ENCODE peak calls at places on chromosomes 11 and 22, in four cellular contexts. F, M, S and Y are unnamed samples.

GRCh38 chr22:22710719-22711531 is 66.5 kb downstream of the GGTLC2 start:
- DNase-seq in F (no peak), M (peak), S (peak), Y (no peak)

GRCh38 chr22:50196256-50196655 is 4.6 kb upstream of the SELENOO start:
- DNase-seq in F (no peak), M (no peak), S (no peak), Y (no peak)

GRCh38 chr11:68439355-68440065 is 21.0 kb upstream of the PPP6R3 start:
- DNase-seq in F (no peak), M (no peak), S (no peak), Y (no peak)

GRCh38 chr11:59761985-59762384 is 6.8 kb downstream of the STX3 start:
- DNase-seq in F (no peak), M (no peak), S (no peak), Y (no peak)

GRCh38 chr11:36352919-36353318 is 56.8 kb downstream of the PRR5L start:
- DNase-seq in F (no peak), M (no peak), S (peak), Y (no peak)

GRCh38 chr11:94641167-94641761 is 74.1 kb downstream of the PIWIL4 start:
- DNase-seq in F (no peak), M (peak), S (no peak), Y (no peak)

GRCh38 chr11:59291228-59291627 is 67.5 kb upstream of the OR5AN1 start:
- DNase-seq in F (no peak), M (no peak), S (no peak), Y (no peak)

GRCh38 chr11:122207505-122207904 is 91.5 kb upstream of the BLID start:
- DNase-seq in F (no peak), M (peak), S (no peak), Y (no peak)

GRCh38 chr11:92765965-92766371 is 203.5 kb upstream of the MTNR1B start:
- DNase-seq in F (no peak), M (peak), S (peak), Y (no peak)

GRCh38 chr11:43922974-43923326 is 19.5 kb upstream of the C11orf96 start:
- DNase-seq in F (no peak), M (no peak), S (no peak), Y (no peak)

GRCh38 chr11:2377511-2378443 is 667 bp downstream of the CD81 start:
- DNase-seq in F (no peak), M (peak), S (peak), Y (no peak)

GRCh38 chr22:48803171-48803992 is 1024.3 kb downstream of the BRD1 start:
- DNase-seq in F (no peak), M (no peak), S (no peak), Y (no peak)

GRCh38 chr11:19466314-19466713 is 225.6 kb upstream of the E2F8 start:
- DNase-seq in F (no peak), M (no peak), S (no peak), Y (no peak)

GRCh38 chr11:13668957-13669521 is 571 bp downstream of the FAR1 start:
- DNase-seq in F (no peak), M (peak), S (peak), Y (peak)

GRCh38 chr22:23301591-23301990 is 121.3 kb downstream of the BCR start:
- DNase-seq in F (no peak), M (no peak), S (no peak), Y (no peak)

GRCh38 chr11:122037911-122038310 is 78.1 kb downstream of the BLID start:
- DNase-seq in F (no peak), M (no peak), S (no peak), Y (no peak)

GRCh38 chr11:104390696-104391095 is 226.7 kb upstream of the PDGFD start:
- DNase-seq in F (peak), M (peak), S (no peak), Y (no peak)

GRCh38 chr11:27719575-27719925 is 19.3 kb upstream of the BDNF start:
- DNase-seq in F (no peak), M (no peak), S (no peak), Y (no peak)

GRCh38 chr22:42461511-42461910 is 29.3 kb upstream of the NFAM1 start:
- DNase-seq in F (no peak), M (no peak), S (no peak), Y (no peak)

GRCh38 chr11:60951611-60951908 is 416 bp downstream of the SLC15A3 start:
- DNase-seq in F (no peak), M (peak), S (peak), Y (no peak)

GRCh38 chr11:67699521-67699920 is 25.1 kb upstream of the ALDH3B2 start:
- DNase-seq in F (no peak), M (peak), S (no peak), Y (peak)

GRCh38 chr11:108985611-108986279 is 320.9 kb downstream of the DDX10 start:
- DNase-seq in F (no peak), M (peak), S (no peak), Y (peak)

GRCh38 chr22:20420157-20420842 is 17.3 kb downstream of the SCARF2 start:
- DNase-seq in F (no peak), M (no peak), S (no peak), Y (no peak)

GRCh38 chr11:115439385-115439784 is 64.8 kb downstream of the CADM1 start:
- DNase-seq in F (no peak), M (no peak), S (no peak), Y (no peak)

GRCh38 chr11:125918140-125918840 is 14.0 kb downstream of the DDX25 start:
- DNase-seq in F (no peak), M (no peak), S (no peak), Y (no peak)

GRCh38 chr11:67408437-67409200 is 4.7 kb downstream of the TBC1D10C start:
- DNase-seq in F (no peak), M (no peak), S (peak), Y (no peak)

GRCh38 chr22:46289244-46289891 is 7.3 kb upstream of the GTSE1 start:
- DNase-seq in F (no peak), M (no peak), S (no peak), Y (no peak)

GRCh38 chr11:16741473-16741872 is 3.0 kb downstream of the C11orf58 start:
- DNase-seq in F (no peak), M (no peak), S (peak), Y (no peak)

GRCh38 chr11:63974259-63975143 is at the start of gene COX8A:
- DNase-seq in F (peak), M (peak), S (peak), Y (peak)
- TF ChIP-seq CTCF in F (peak), M (no peak), S (no peak), Y (peak)

GRCh38 chr22:34801221-34801620 is 264.7 kb upstream of the ISX start:
- DNase-seq in F (no peak), M (no peak), S (no peak), Y (no peak)

GRCh38 chr22:34798605-34799004 is 267.4 kb upstream of the ISX start:
- DNase-seq in F (no peak), M (no peak), S (no peak), Y (no peak)

GRCh38 chr22:34808618-34809017 is 257.3 kb upstream of the ISX start:
- DNase-seq in F (no peak), M (no peak), S (no peak), Y (no peak)

GRCh38 chr22:34800265-34800664 is 265.7 kb upstream of the ISX start:
- DNase-seq in F (peak), M (no peak), S (no peak), Y (no peak)

GRCh38 chr22:34804588-34804987 is 261.4 kb upstream of the ISX start:
- DNase-seq in F (no peak), M (no peak), S (no peak), Y (no peak)
- TF ChIP-seq CTCF in F (no peak), M (no peak), S (no peak), Y (no peak)

GRCh38 chr11:34524696-34525095 is 11.1 kb upstream of the ELF5 start:
- DNase-seq in F (no peak), M (no peak), S (no peak), Y (no peak)
- TF ChIP-seq CTCF in F (no peak), M (no peak), S (no peak), Y (no peak)

DNA sequence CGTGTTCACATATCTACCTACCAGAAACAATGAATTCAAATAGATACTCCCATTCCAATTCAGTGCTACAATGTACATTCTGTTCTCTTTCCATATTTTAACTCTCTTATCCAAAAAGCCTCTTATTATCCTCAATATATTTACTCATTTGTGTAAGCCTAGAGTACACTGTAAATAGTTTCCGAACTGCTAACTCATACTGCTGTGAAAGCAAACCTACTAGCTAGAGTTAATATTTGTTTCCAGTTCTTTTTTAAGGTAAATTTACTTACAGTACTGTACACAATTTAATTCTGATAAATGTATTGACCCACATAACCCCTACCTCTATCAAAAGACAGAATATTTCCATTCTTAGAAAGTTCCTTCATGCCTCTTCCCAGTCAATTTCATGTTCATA is 71.8 kb downstream of the GRK3 start:
- DNase-seq in F (no peak), M (no peak), S (no peak), Y (no peak)
- TF ChIP-seq CTCF in F (no peak), M (no peak), S (no peak), Y (no peak)

GRCh38 chr22:25039255-25039654 is 86.7 kb downstream of the KIAA1671 start:
- DNase-seq in F (no peak), M (no peak), S (no peak), Y (no peak)
- TF ChIP-seq CTCF in F (no peak), M (no peak), S (no peak), Y (no peak)

GRCh38 chr22:37420656-37421467 is 6.4 kb downstream of the ELFN2 start:
- DNase-seq in F (no peak), M (no peak), S (no peak), Y (no peak)
- TF ChIP-seq CTCF in F (no peak), M (no peak), S (no peak), Y (peak)

GRCh38 chr22:39117585-39118191 is 20.6 kb downstream of the APOBEC3H start:
- DNase-seq in F (no peak), M (peak), S (peak), Y (peak)
- TF ChIP-seq CTCF in F (peak), M (peak), S (peak), Y (peak)

DNA sequence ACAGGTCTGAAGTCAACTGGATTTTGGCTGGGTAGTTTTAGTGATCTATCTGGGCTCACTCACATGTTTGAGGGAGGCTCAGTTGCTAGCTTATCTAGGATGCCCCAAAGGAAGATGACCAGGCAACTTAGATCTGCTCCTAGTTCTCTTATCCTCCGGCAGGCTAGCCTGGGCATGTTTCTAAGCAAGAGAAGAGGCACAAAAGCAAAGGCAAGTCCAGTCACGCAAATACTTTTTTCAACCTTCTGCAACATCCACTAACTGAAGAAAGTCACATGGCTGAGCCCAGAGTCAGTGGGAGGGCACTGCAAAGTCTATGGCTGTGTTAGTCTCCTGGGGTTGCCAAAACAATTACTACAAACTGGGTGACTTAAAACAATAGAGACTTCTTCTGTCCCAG is 32.9 kb upstream of the FSHB start:
- DNase-seq in F (no peak), M (no peak), S (no peak), Y (no peak)
- TF ChIP-seq CTCF in F (no peak), M (no peak), S (no peak), Y (no peak)

DNA sequence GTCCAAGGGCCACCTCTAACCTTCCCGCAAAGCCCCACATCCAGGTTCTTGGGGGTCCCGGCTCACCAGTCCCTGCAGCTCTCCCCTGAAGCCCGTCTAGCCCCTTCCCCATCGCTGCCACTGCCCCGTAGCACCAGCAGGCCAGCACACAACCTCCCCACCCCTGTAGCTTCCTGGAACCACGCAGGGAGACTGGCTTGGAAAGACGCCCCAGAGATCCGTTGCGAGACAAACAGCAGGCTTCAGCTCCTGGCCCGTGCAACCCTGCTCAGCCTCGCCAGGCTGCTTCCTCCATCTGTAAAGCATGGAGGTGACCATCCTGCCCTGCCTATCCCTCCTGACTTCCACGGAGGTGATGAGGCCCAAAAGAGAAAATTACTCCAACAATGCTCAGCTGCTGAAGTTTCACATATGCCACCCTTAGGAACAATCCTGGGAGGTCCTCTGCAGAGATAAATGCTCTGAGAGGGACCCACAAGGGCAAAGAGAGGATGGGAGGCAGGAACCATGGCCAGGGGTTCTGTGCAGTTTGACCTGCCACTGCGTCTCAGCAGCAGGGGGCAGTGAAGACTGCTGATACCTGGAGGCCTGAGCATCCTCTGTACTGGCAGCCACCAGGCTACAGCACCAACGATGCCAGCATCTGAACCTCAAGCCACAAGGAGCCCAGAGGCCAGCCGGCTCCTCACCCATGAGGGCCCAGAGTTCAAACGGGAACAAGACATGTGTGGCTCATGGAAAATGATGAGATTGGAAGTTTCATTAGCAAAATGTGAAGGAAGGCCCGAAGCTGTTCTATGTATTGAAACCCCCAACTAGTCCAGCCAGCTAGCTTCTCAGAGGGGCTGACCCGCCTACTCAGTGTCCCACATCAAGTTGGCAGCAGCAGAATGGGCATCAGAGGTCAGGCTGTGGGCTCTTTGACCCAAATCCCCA is 16.1 kb downstream of the DGCR2 start:
- DNase-seq in F (no peak), M (no peak), S (peak), Y (no peak)
- TF ChIP-seq CTCF in F (no peak), M (no peak), S (peak), Y (peak)

GRCh38 chr11:84146826-84147225 is 860.7 kb upstream of the CCDC90B start:
- DNase-seq in F (no peak), M (no peak), S (no peak), Y (no peak)
- TF ChIP-seq CTCF in F (no peak), M (no peak), S (no peak), Y (no peak)